ENCODE peak calls at places on chromosomes 13 and 19, in ten cellular contexts. V is astrocyte of the spinal cord; D is RWPE2; Q is hepatocyte; Z is dorsolateral prefrontal cortex; N is thoracic aorta; P is CD4-positive, alpha-beta T cell; E is heart left ventricle; I is suprapubic skin; G is natural killer cell. A is an unnamed sample.

GRCh38 chr19:46704379-46705076 is 12.4 kb downstream of the PRKD2 start:
- DNase-seq in Z (no peak), D (no peak), G (peak), E (peak), P (peak), Q (peak), N (peak), V (peak), I (no peak), A (peak)

GRCh38 chr13:59931621-59932020 is 232.1 kb downstream of the DIAPH3 start:
- DNase-seq in E (no peak), D (no peak), Q (no peak), V (no peak), P (no peak), N (no peak), Z (no peak), I (no peak), G (no peak), A (no peak)

GRCh38 chr19:17794731-17795494 is at the start of gene B3GNT3:
- DNase-seq in V (no peak), G (no peak), N (no peak), Q (peak), Z (no peak), I (no peak), P (no peak), D (peak), E (no peak), A (peak)

GRCh38 chr13:24217601-24218281 is 57.2 kb downstream of the SPATA13 start:
- DNase-seq in N (no peak), D (no peak), P (no peak), G (no peak), I (no peak), E (no peak), V (no peak), Q (peak), Z (no peak), A (no peak)

GRCh38 chr19:19542507-19542906 is 4.4 kb downstream of the CILP2 start:
- DNase-seq in N (no peak), I (no peak), Q (no peak), P (no peak), D (no peak), V (no peak), Z (no peak), E (no peak), G (no peak), A (no peak)

GRCh38 chr13:65985632-65986031 is 1244.5 kb downstream of the PCDH9 start:
- DNase-seq in P (no peak), Z (no peak), N (no peak), G (no peak), Q (peak), V (no peak), E (no peak), I (no peak), D (no peak), A (no peak)

GRCh38 chr19:18062043-18062442 is 24.7 kb downstream of the IL12RB1 start:
- DNase-seq in N (no peak), E (no peak), I (no peak), V (no peak), P (no peak), G (no peak), Q (no peak), Z (peak), D (no peak), A (no peak)

GRCh38 chr19:49212302-49212701 is 54.7 kb downstream of the TRPM4 start:
- DNase-seq in V (no peak), N (no peak), G (no peak), P (no peak), I (no peak), Q (no peak), D (no peak), Z (no peak), E (peak), A (no peak)

GRCh38 chr13:48594080-48594815 is 59.5 kb upstream of the CYSLTR2 start:
- DNase-seq in N (no peak), Q (no peak), V (no peak), G (no peak), I (no peak), Z (no peak), D (no peak), E (no peak), P (no peak), A (no peak)

GRCh38 chr19:11378319-11379189 is 4.1 kb downstream of the SWSAP1 start:
- DNase-seq in G (peak), Z (peak), I (no peak), E (no peak), N (no peak), P (no peak), V (peak), Q (peak), D (no peak), A (peak)

GRCh38 chr13:99083976-99084375 is 106.1 kb upstream of the DOCK9 start:
- DNase-seq in E (no peak), N (no peak), V (no peak), P (no peak), Z (no peak), Q (no peak), I (no peak), G (no peak), D (no peak), A (no peak)

GRCh38 chr19:1618157-1619093 is 13.2 kb upstream of the UQCR11 start:
- DNase-seq in D (peak), I (no peak), P (no peak), Q (peak), N (no peak), Z (no peak), E (peak), V (peak), G (no peak), A (no peak)

GRCh38 chr13:110323986-110324749 is 17.1 kb downstream of the COL4A2 start:
- DNase-seq in G (no peak), P (no peak), Q (no peak), V (no peak), Z (no peak), E (no peak), D (no peak), N (no peak), I (no peak), A (no peak)

GRCh38 chr19:40257096-40257517 is 28.0 kb downstream of the AKT2 start:
- DNase-seq in P (no peak), E (peak), D (peak), V (no peak), Q (no peak), Z (no peak), G (no peak), N (no peak), I (no peak), A (no peak)

DNA sequence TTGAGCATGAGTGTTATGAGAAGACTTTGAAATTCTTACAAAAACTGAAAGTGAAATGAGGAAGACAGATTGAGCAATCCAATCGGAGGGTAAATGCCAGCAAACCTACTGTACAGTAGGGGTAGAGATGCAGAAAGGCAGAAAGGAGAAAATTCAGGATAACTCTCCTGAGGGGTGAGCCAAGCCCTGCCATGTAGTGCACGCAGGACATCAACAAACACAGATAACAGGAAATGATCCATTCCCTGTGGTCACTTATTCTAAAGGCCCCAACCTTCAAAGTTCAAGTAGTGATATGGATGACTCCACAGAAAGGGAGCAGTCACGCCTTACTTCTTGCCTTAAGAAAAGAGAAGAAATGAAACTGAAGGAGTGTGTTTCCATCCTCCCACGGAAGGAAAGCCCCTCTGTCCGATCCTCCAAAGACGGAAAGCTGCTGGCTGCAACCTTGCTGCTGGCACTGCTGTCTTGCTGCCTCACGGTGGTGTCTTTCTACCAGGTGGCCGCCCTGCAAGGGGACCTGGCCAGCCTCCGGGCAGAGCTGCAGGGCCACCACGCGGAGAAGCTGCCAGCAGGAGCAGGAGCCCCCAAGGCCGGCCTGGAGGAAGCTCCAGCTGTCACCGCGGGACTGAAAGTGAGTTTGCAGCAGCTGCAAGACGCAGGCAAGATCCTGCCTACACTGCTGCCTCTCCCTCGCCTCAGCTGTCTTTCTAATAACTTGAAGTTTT is at the start of gene TNFSF13B:
- DNase-seq in Z (peak), Q (peak), V (peak), P (peak), N (no peak), D (no peak), G (peak), E (peak), I (no peak), A (no peak)
- TF ChIP-seq CTCF in Z (no peak), Q (no peak), V (no peak), P (no peak), N (no peak), D (no peak), G (no peak), E (no peak), I (no peak), A (no peak)

GRCh38 chr19:6357174-6357573 is 4.2 kb upstream of the CLPP start:
- DNase-seq in G (no peak), V (no peak), N (no peak), Q (no peak), E (no peak), D (no peak), Z (no peak), P (no peak), I (no peak), A (no peak)

GRCh38 chr19:6350688-6351087 is 10.6 kb upstream of the CLPP start:
- DNase-seq in N (no peak), P (no peak), E (no peak), Q (no peak), I (no peak), Z (no peak), G (no peak), D (no peak), V (no peak), A (no peak)

GRCh38 chr19:6352381-6353165 is 8.8 kb upstream of the CLPP start:
- DNase-seq in D (no peak), Z (no peak), G (no peak), P (no peak), V (no peak), E (no peak), I (no peak), Q (no peak), N (no peak), A (no peak)

GRCh38 chr19:6357995-6358394 is 3.3 kb upstream of the CLPP start:
- DNase-seq in V (no peak), G (no peak), E (no peak), I (no peak), P (no peak), Q (no peak), D (no peak), N (no peak), Z (no peak), A (no peak)

GRCh38 chr19:6354098-6354674 is 7.1 kb upstream of the CLPP start:
- DNase-seq in D (no peak), G (no peak), N (no peak), E (no peak), Q (no peak), I (no peak), P (no peak), Z (no peak), V (no peak), A (no peak)
- TF ChIP-seq CTCF in D (peak), G (no peak), N (peak), E (peak), Q (peak), I (peak), P (no peak), Z (peak), V (peak), A (peak)

GRCh38 chr19:48010932-48011758 is 16.7 kb downstream of the ELSPBP1 start:
- DNase-seq in G (no peak), E (no peak), V (no peak), Q (no peak), P (no peak), Z (no peak), I (no peak), N (no peak), D (no peak), A (no peak)

GRCh38 chr19:48000846-48001245 is 6.4 kb downstream of the ELSPBP1 start:
- DNase-seq in E (no peak), V (no peak), Q (no peak), Z (no peak), I (no peak), D (no peak), N (no peak), G (no peak), P (no peak), A (no peak)

GRCh38 chr19:48004236-48004635 is 9.8 kb downstream of the ELSPBP1 start:
- DNase-seq in Q (no peak), G (no peak), D (no peak), N (no peak), V (no peak), E (no peak), I (no peak), P (no peak), Z (no peak), A (no peak)

DNA sequence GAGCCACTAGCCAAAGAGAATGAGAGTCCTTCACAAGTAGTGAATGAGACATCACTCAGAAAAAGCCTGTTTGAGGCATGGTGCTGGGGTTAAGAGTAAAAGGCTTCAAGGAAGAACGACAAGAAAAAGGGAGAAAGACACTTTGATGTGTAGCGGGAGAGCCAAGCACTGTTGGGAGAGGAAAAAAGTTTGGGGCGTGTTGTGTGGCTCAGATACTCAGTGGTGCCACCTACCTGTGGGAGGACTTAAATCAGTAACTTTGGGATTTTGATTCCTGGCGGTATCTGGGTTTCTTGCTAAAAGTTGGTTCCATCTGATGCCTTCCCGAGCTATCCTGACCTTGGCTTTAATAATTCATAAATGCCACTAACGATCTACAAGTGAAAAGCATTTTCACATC is 12.3 kb downstream of the ELSPBP1 start:
- DNase-seq in P (no peak), V (no peak), I (no peak), Z (no peak), G (no peak), Q (no peak), E (no peak), D (no peak), N (no peak), A (no peak)
- TF ChIP-seq CTCF in P (peak), V (peak), I (no peak), Z (no peak), G (no peak), Q (no peak), E (no peak), D (no peak), N (no peak), A (no peak)

GRCh38 chr13:85812282-85812681 is 13.1 kb upstream of the SLITRK6 start:
- DNase-seq in D (no peak), I (no peak), P (no peak), Z (no peak), Q (no peak), V (no peak), G (no peak), E (no peak), N (no peak), A (no peak)

DNA sequence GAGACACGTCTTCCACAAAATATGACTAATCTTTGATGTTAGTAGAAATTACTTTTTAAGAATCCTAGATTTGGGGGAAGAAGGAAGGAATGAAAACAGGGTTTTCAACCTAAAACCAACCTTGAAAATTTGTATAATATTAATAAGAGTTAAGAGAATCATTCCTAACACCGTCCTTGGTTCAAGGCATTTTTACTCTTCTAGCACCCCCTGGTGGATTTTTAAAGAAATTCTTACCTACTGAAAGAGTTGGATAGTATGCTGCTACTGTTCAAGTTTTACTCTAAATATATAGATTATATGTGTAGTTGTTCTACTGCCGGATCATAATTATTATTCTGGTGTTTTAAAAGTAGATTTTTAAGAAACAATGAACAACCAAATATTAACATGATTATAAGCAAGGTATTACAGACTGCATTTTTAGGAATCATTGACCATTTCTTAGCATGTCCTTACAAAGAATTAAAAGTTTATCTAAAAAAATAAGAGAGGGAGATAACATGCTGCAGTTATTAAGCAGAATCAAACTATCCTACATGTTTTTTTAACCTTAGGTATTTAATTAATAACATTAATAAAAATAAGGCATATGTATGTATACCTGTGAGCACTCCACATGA is 7.4 kb upstream of the SLITRK6 start:
- DNase-seq in E (no peak), P (no peak), Q (peak), D (no peak), G (no peak), I (no peak), Z (no peak), N (no peak), V (peak), A (no peak)
- TF ChIP-seq CTCF in E (peak), P (peak), Q (peak), D (peak), G (no peak), I (peak), Z (peak), N (peak), V (peak), A (peak)

DNA sequence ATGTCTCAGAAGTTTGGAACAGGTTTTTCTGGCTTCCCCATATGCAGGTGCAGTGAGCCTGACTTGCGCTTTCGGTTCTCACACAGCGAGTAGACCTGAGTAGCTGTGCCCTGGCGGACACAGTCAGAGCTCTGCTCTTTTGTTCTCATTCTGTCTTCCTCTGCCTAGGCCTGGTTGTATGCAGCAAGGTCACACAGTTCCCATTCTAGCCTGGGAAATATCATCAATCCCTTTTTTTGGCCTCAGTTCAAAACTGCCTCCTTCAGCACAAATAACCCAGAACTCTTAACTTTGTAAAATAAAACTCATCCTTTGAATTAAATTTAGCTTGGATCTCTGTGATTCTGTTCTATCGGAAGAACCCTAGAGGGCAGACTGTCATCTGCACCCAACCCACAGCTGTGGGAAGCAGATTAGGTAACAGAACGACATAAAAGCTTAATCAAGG is 10.2 kb downstream of the OXGR1 start:
- DNase-seq in Z (no peak), P (no peak), N (no peak), G (no peak), D (no peak), V (no peak), Q (peak), I (no peak), E (no peak), A (peak)
- TF ChIP-seq CTCF in Z (no peak), P (no peak), N (no peak), G (no peak), D (peak), V (no peak), Q (peak), I (peak), E (no peak), A (no peak)

DNA sequence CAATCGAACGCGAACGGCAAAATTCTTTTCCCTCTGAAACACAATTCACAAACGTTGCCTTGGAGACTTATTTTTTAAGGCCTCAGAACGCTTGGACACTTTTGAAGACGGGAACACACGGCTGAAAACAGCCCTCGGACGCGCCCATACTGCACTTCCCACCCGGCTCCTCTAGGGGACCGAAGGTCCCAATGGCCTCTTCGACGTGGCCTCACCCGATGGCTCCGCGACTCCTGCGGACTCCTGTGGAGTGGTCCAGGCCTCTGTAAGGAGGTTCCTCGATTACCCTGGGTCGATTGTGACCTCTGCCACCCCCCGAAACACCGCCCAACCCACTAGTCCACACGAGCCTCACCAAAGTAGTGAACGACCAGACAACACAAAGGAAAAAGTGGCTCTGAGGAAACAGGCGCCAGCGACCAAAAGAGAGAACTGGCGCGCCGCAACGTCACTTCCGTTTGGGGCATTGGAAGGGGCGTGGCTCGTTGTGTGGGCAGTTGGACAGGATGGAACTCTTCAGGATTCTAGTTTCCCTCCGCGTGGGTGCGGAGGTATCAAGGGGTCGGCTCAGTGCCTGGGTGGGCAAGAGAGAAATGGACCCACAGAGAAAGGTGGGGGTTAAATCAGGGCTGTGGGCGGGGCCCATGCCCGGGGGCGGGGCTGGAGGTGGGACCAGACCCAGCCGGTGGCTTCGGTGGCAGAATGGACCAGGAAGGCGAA is at the start of gene ZNF560:
- DNase-seq in N (no peak), Q (no peak), V (peak), G (no peak), E (no peak), D (peak), I (no peak), Z (no peak), P (no peak), A (no peak)
- TF ChIP-seq CTCF in N (no peak), Q (no peak), V (peak), G (peak), E (no peak), D (peak), I (no peak), Z (no peak), P (no peak), A (peak)

DNA sequence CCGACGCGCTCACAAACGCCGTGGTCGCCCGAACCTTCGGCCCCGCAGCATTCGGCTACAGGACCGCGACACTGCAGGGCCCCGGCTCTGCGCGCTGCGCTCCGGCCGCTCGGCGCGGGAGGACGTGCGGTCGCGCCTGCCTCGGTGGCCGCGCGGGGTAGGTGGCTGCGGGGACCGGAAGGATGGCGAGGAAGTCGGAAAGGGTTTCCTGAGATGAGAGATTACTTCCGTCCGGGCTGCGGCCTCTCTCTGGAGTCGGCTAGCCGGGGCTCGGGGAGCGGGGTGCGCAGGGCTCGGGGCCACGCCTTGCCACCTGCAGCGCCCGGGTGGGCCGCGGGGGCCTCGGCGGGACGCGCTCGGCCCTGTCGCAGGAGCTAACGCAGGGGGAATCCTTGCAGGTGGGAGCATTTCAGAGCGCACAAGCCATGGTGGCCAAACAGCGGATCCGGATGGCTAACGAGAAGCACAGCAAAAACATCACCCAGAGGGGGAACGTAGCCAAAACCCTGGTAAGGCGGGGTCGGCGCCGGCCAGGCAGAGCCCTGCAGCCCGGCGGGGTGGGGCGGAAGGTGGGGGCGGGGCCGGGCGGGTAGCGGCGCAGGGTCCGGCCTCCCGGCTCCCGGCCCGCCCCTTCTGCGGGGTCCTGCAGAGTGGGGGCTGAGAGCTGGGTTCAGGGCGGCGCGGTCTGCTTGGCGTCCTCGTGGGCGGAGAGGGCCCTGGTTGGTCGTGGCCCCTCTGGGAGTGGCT is at the start of gene SERP2:
- DNase-seq in N (no peak), I (no peak), P (no peak), Q (peak), Z (peak), V (peak), E (peak), G (peak), D (no peak), A (peak)
- TF ChIP-seq CTCF in N (no peak), I (no peak), P (no peak), Q (no peak), Z (no peak), V (no peak), E (no peak), G (no peak), D (no peak), A (no peak)